ENCODE peak calls at places on chromosomes 12 and 14, in nine cellular contexts. W is psoas muscle, I is heart right ventricle, V is neural progenitor cell, E is tibial artery, X is uterus, H is IMR-90, J is endodermal cell, N is thoracic aorta. T is an unnamed sample.

GRCh38 chr14:99246536-99247083 is 25.4 kb downstream of the BCL11B start:
- DNase-seq in W (no peak), I (no peak), V (peak; percentile 51), E (no peak), X (no peak), H (no peak), J (peak; percentile 85), N (no peak), T (peak; percentile 63)

GRCh38 chr12:104649217-104649834 is 192.6 kb downstream of the CHST11 start:
- DNase-seq in W (no peak), I (no peak), V (no peak), E (no peak), X (no peak), H (no peak), J (no peak), N (no peak), T (no peak)

GRCh38 chr12:65536876-65537661 is 258.6 kb downstream of the MSRB3 start:
- DNase-seq in W (no peak), I (peak; percentile 14), V (no peak), E (peak; percentile 76), X (peak; percentile 61), H (peak; percentile 100), J (no peak), N (peak; percentile 63), T (no peak)

GRCh38 chr12:6840428-6841138 is at the start of gene GNB3:
- DNase-seq in W (peak; percentile 33), I (peak; percentile 59), V (peak; percentile 60), E (no peak), X (no peak), H (no peak), J (no peak), N (no peak), T (no peak)

GRCh38 chr14:54737132-54737711 is 165.4 kb downstream of the GCH1 start:
- DNase-seq in W (peak; percentile 48), I (no peak), V (no peak), E (no peak), X (no peak), H (peak; percentile 82), J (no peak), N (no peak), T (no peak)

GRCh38 chr14:38261620-38262019 is 5.7 kb upstream of the CLEC14A start:
- DNase-seq in W (no peak), I (no peak), V (no peak), E (no peak), X (no peak), H (no peak), J (no peak), N (no peak), T (no peak)

GRCh38 chr14:103085106-103086091 is 1.4 kb downstream of the LBHD2 start:
- DNase-seq in W (peak; percentile 48), I (no peak), V (peak; percentile 42), E (no peak), X (no peak), H (no peak), J (peak; percentile 83), N (no peak), T (no peak)

GRCh38 chr12:106248177-106248848 is 493 bp upstream of the CKAP4 start:
- DNase-seq in W (peak; percentile 75), I (peak; percentile 79), V (peak; percentile 52), E (peak; percentile 84), X (peak; percentile 71), H (peak; percentile 81), J (peak; percentile 86), N (no peak), T (peak; percentile 86)

GRCh38 chr14:106694638-106695393 is 1168.4 kb downstream of the TMEM121 start:
- DNase-seq in W (peak; percentile 56), I (peak; percentile 8), V (no peak), E (no peak), X (no peak), H (no peak), J (no peak), N (no peak), T (no peak)

GRCh38 chr12:105355752-105356151 is 25.3 kb downstream of the C12orf75 start:
- DNase-seq in W (no peak), I (no peak), V (no peak), E (no peak), X (no peak), H (peak; percentile 72), J (no peak), N (no peak), T (no peak)

GRCh38 chr12:78470354-78471195 is 394.0 kb upstream of the SYT1 start:
- DNase-seq in W (no peak), I (no peak), V (peak; percentile 60), E (no peak), X (no peak), H (peak; percentile 60), J (peak; percentile 83), N (no peak), T (no peak)

GRCh38 chr12:99386907-99387306 is 260.6 kb upstream of the GARIN6 start:
- DNase-seq in W (no peak), I (no peak), V (peak; percentile 65), E (no peak), X (no peak), H (peak; percentile 8), J (peak; percentile 61), N (no peak), T (no peak)

GRCh38 chr12:13981296-13981962 is at the start of gene GRIN2B:
- DNase-seq in W (no peak), I (no peak), V (peak; percentile 58), E (no peak), X (no peak), H (no peak), J (peak; percentile 80), N (no peak), T (no peak)

GRCh38 chr12:28893365-28893764 is 255.7 kb upstream of the FAR2 start:
- DNase-seq in W (no peak), I (no peak), V (no peak), E (no peak), X (no peak), H (peak; percentile 34), J (no peak), N (no peak), T (no peak)

GRCh38 chr14:96587823-96588385 is 85.7 kb downstream of the PAPOLA start:
- DNase-seq in W (no peak), I (no peak), V (no peak), E (no peak), X (no peak), H (no peak), J (peak; percentile 36), N (no peak), T (peak; percentile 37)

GRCh38 chr12:32400114-32400672 is 835 bp downstream of the FGD4 start:
- DNase-seq in W (no peak), I (no peak), V (peak; percentile 64), E (no peak), X (no peak), H (no peak), J (peak; percentile 86), N (no peak), T (no peak)

GRCh38 chr14:76686646-76687045 is 74.6 kb upstream of the VASH1 start:
- DNase-seq in W (no peak), I (no peak), V (no peak), E (no peak), X (no peak), H (no peak), J (no peak), N (no peak), T (no peak)

GRCh38 chr14:90758959-90759358 is 57.3 kb downstream of the TTC7B start:
- DNase-seq in W (peak; percentile 79), I (peak; percentile 64), V (no peak), E (peak; percentile 91), X (peak; percentile 65), H (peak; percentile 4), J (no peak), N (peak; percentile 11), T (peak; percentile 84)

GRCh38 chr12:83826112-83826511 is 1086.5 kb downstream of the SLC6A15 start:
- DNase-seq in W (no peak), I (no peak), V (peak; percentile 55), E (no peak), X (no peak), H (peak; percentile 28), J (peak; percentile 94), N (no peak), T (no peak)

GRCh38 chr12:83823386-83824045 is 1089.1 kb downstream of the SLC6A15 start:
- DNase-seq in W (no peak), I (peak; percentile 13), V (peak; percentile 90), E (no peak), X (no peak), H (no peak), J (peak; percentile 98), N (no peak), T (no peak)

GRCh38 chr12:83821967-83822366 is 1090.6 kb downstream of the SLC6A15 start:
- DNase-seq in W (no peak), I (no peak), V (no peak), E (no peak), X (no peak), H (no peak), J (no peak), N (no peak), T (no peak)

GRCh38 chr12:83827193-83827592 is 1085.4 kb downstream of the SLC6A15 start:
- DNase-seq in W (no peak), I (no peak), V (no peak), E (no peak), X (no peak), H (no peak), J (no peak), N (no peak), T (no peak)

GRCh38 chr12:83827860-83828259 is 1084.7 kb downstream of the SLC6A15 start:
- DNase-seq in W (no peak), I (no peak), V (peak; percentile 54), E (no peak), X (no peak), H (no peak), J (peak; percentile 84), N (no peak), T (no peak)
- TF ChIP-seq CTCF in W (no peak), I (no peak), V (peak; percentile 56), E (no peak), X (no peak), H (no peak), J (peak; percentile 69), N (no peak), T (no peak)

DNA sequence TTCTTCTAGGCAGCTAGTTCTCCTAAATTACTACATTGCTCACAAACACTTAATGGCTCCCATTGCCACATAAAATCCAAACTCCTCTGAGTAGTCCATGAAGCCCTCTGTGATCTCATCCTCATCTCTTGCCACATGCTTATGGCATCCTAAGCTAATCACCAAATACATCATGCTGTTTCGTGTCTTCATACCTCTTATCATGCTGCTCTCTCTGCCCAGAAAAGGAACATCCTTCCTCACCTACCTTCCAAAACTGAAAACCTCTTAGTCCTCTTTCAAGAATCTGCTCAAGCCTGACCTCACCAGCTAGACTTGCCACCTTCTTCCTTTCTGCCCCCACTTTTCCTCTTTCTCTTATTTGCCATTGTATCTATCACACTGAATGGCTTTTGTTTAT is 108.5 kb downstream of the DUSP6 start:
- DNase-seq in W (no peak), I (no peak), V (no peak), E (no peak), X (no peak), H (peak; percentile 47), J (no peak), N (no peak), T (no peak)
- H3K27ac ChIP-seq in W (no peak overlapping the region), I (no peak overlapping the region), V (no peak overlapping the region), E (no peak overlapping the region), X (no peak overlapping the region), H (peak overlapping the region; percentile 73), J (no peak overlapping the region), N (no peak overlapping the region), T (no peak overlapping the region)

GRCh38 chr12:26283617-26284016 is 88.2 kb downstream of the SSPN start:
- DNase-seq in W (no peak), I (no peak), V (no peak), E (no peak), X (no peak), H (no peak), J (no peak), N (no peak), T (no peak)
- TF ChIP-seq CTCF in W (no peak), I (no peak), V (no peak), E (no peak), X (no peak), H (no peak), J (no peak), N (no peak), T (no peak)

GRCh38 chr12:111408116-111408440 is 2.4 kb downstream of the SH2B3 start:
- DNase-seq in W (no peak), I (no peak), V (no peak), E (no peak), X (no peak), H (no peak), J (no peak), N (no peak), T (no peak)
- H3K27ac ChIP-seq in W (peak overlapping the region; percentile 84), I (peak overlapping the region; percentile 98), V (no peak overlapping the region), E (peak overlapping the region; percentile 78), X (peak overlapping the region; percentile 89), H (no peak overlapping the region), J (no peak overlapping the region), N (peak overlapping the region; percentile 66), T (no peak overlapping the region)

T was measured in suprapubic skin.